ENCODE peak calls at places on chromosomes 5 and 9, in ten cellular contexts. I is CD8-positive, alpha-beta memory T cell; K is fibroblast of pulmonary artery; O is epithelial cell of esophagus; U is PC-9; V is GM12865; T is heart left ventricle; A is astrocyte; W is lower leg skin; R is adrenal gland. X is an unnamed sample.

GRCh38 chr9:18684608-18685317 is 210.8 kb downstream of the ADAMTSL1 start:
- DNase-seq in A (no peak), R (no peak), K (no peak), U (no peak), O (no peak), V (no peak), T (no peak), W (no peak), I (no peak), X (no peak)

GRCh38 chr9:4127873-4128272 is 172.0 kb downstream of the GLIS3 start:
- DNase-seq in U (no peak), R (no peak), O (no peak), T (no peak), A (no peak), W (no peak), I (no peak), K (no peak), V (no peak), X (no peak)

GRCh38 chr9:111301195-111301594 is 28.8 kb downstream of the OR2K2 start:
- DNase-seq in I (no peak), R (no peak), U (no peak), V (no peak), W (no peak), K (peak), T (no peak), O (peak), A (peak), X (peak)

GRCh38 chr5:37838152-37838932 is 1.5 kb downstream of the GDNF start:
- DNase-seq in I (no peak), K (peak), O (no peak), T (no peak), V (no peak), W (no peak), A (no peak), R (no peak), U (no peak), X (no peak)

GRCh38 chr9:110476251-110476650 is 103.3 kb downstream of the SVEP1 start:
- DNase-seq in U (no peak), V (no peak), K (no peak), T (no peak), A (no peak), I (no peak), R (no peak), O (no peak), W (no peak), X (no peak)

GRCh38 chr5:10656176-10656830 is 92.4 kb downstream of the ANKRD33B start:
- DNase-seq in I (no peak), A (no peak), K (no peak), T (no peak), W (peak), R (no peak), U (no peak), O (peak), V (no peak), X (no peak)

GRCh38 chr5:149439899-149440655 is 61.0 kb upstream of the IL17B start:
- DNase-seq in W (no peak), O (peak), R (no peak), K (peak), A (peak), V (no peak), I (no peak), U (peak), T (peak), X (peak)

GRCh38 chr9:136799079-136799853 is 3.1 kb downstream of the CCDC183 start:
- DNase-seq in V (no peak), T (no peak), A (no peak), I (no peak), R (no peak), W (no peak), O (peak), K (no peak), U (no peak), X (no peak)

GRCh38 chr5:35926389-35927051 is 11.9 kb downstream of the CAPSL start:
- DNase-seq in I (peak), K (peak), A (peak), V (peak), W (no peak), U (peak), T (peak), R (peak), O (peak), X (peak)

GRCh38 chr5:38157024-38157423 is 101.3 kb upstream of the EGFLAM start:
- DNase-seq in T (no peak), O (peak), K (no peak), R (no peak), U (no peak), W (no peak), I (no peak), V (no peak), A (no peak), X (no peak)

GRCh38 chr9:117929873-117930272 is 225.7 kb downstream of the TLR4 start:
- DNase-seq in I (no peak), A (no peak), W (no peak), V (no peak), R (no peak), O (no peak), U (no peak), K (no peak), T (no peak), X (peak)

GRCh38 chr9:72627147-72627546 is 105.7 kb downstream of the TMC1 start:
- DNase-seq in I (no peak), R (no peak), T (no peak), V (no peak), W (no peak), U (no peak), K (no peak), O (no peak), A (no peak), X (no peak)

GRCh38 chr5:133896446-133896845 is 72.0 kb downstream of the C5orf15 start:
- DNase-seq in I (no peak), R (no peak), A (no peak), O (no peak), K (no peak), W (no peak), T (no peak), U (no peak), V (no peak), X (no peak)

GRCh38 chr9:100587375-100587774 is 9.5 kb downstream of the CAVIN4 start:
- DNase-seq in K (peak), V (no peak), I (no peak), A (peak), U (peak), T (no peak), W (no peak), R (no peak), O (no peak), X (peak)

GRCh38 chr5:142201471-142201887 is 92.9 kb downstream of the NDFIP1 start:
- DNase-seq in A (peak), T (no peak), U (no peak), O (peak), K (peak), V (no peak), W (no peak), I (no peak), R (no peak), X (no peak)

GRCh38 chr5:15690611-15691010 is 190.6 kb downstream of the FBXL7 start:
- DNase-seq in T (no peak), V (no peak), R (no peak), I (no peak), A (peak), K (peak), W (no peak), U (no peak), O (no peak), X (no peak)

GRCh38 chr5:27414099-27414498 is 375.7 kb upstream of the CDH9 start:
- DNase-seq in T (no peak), I (no peak), W (no peak), R (no peak), A (no peak), K (no peak), V (no peak), O (no peak), U (no peak), X (no peak)

GRCh38 chr9:83027153-83027867 is 35.6 kb downstream of the RASEF start:
- DNase-seq in K (peak), U (peak), V (no peak), W (no peak), A (peak), R (no peak), O (peak), I (no peak), T (no peak), X (peak)

GRCh38 chr5:107272954-107273353 is 397.8 kb downstream of the EFNA5 start:
- DNase-seq in O (peak), R (no peak), A (peak), T (no peak), V (no peak), K (peak), W (no peak), I (no peak), U (no peak), X (no peak)

GRCh38 chr5:177442066-177442836 is 4.4 kb upstream of the PRR7 start:
- DNase-seq in U (no peak), I (no peak), A (no peak), T (no peak), V (no peak), R (no peak), O (no peak), W (no peak), K (no peak), X (no peak)

GRCh38 chr5:142143878-142144277 is 35.3 kb downstream of the NDFIP1 start:
- DNase-seq in I (no peak), R (no peak), K (peak), W (no peak), O (peak), A (no peak), T (no peak), V (peak), U (no peak), X (no peak)

GRCh38 chr9:114076237-114077161 is 1.6 kb downstream of the AMBP start:
- DNase-seq in I (no peak), R (no peak), V (no peak), W (no peak), T (no peak), U (no peak), O (no peak), K (no peak), A (no peak), X (no peak)

GRCh38 chr9:89526667-89527066 is 28.8 kb upstream of the SEMA4D start:
- DNase-seq in K (no peak), V (no peak), W (no peak), T (no peak), O (no peak), A (no peak), U (no peak), I (no peak), R (no peak), X (no peak)

GRCh38 chr9:89522979-89523305 is 25.0 kb upstream of the SEMA4D start:
- DNase-seq in T (no peak), K (no peak), I (no peak), O (no peak), V (no peak), U (no peak), W (no peak), R (no peak), A (no peak), X (no peak)

GRCh38 chr9:89523948-89524347 is 26.0 kb upstream of the SEMA4D start:
- DNase-seq in V (peak), A (no peak), W (no peak), U (no peak), O (no peak), R (no peak), T (no peak), K (no peak), I (peak), X (no peak)

GRCh38 chr9:89525673-89526374 is 27.9 kb upstream of the SEMA4D start:
- DNase-seq in I (no peak), T (no peak), A (no peak), W (no peak), O (no peak), U (no peak), K (no peak), R (no peak), V (no peak), X (no peak)

GRCh38 chr9:89524888-89525385 is 27.0 kb upstream of the SEMA4D start:
- DNase-seq in V (no peak), O (no peak), W (no peak), T (no peak), A (no peak), I (no peak), U (no peak), K (no peak), R (no peak), X (no peak)
- H3K4me3 ChIP-seq in V (no peak), O (no peak), W (no peak), T (no peak), A (no peak), I (peak), U (no peak), K (no peak), R (no peak), X (no peak)

GRCh38 chr9:108207611-108208051 is 648.2 kb downstream of the ACTL7B start:
- DNase-seq in K (no peak), T (no peak), R (no peak), W (no peak), I (no peak), V (no peak), O (no peak), A (no peak), U (no peak), X (no peak)
- H3K4me3 ChIP-seq in K (no peak), T (no peak), R (no peak), W (no peak), I (no peak), V (no peak), O (no peak), A (no peak), U (no peak), X (no peak)

GRCh38 chr9:86481466-86481865 is 127.3 kb upstream of the TUT7 start:
- DNase-seq in K (no peak), A (no peak), U (no peak), V (no peak), O (no peak), T (no peak), R (no peak), I (no peak), W (no peak), X (no peak)
- H3K4me3 ChIP-seq in K (no peak), A (no peak), U (no peak), V (no peak), O (no peak), T (no peak), R (no peak), I (no peak), W (no peak), X (no peak)

GRCh38 chr9:106921989-106922388 is 59.0 kb downstream of the ZNF462 start:
- DNase-seq in O (no peak), T (no peak), R (no peak), K (peak), U (no peak), V (no peak), W (no peak), I (no peak), A (peak), X (no peak)

GRCh38 chr9:106920701-106921283 is 57.8 kb downstream of the ZNF462 start:
- DNase-seq in U (peak), I (no peak), W (no peak), O (peak), T (peak), K (peak), V (no peak), A (peak), R (peak), X (peak)

GRCh38 chr9:106920091-106920490 is 57.1 kb downstream of the ZNF462 start:
- DNase-seq in T (no peak), A (no peak), K (no peak), W (no peak), V (no peak), U (no peak), R (no peak), O (no peak), I (no peak), X (no peak)

GRCh38 chr9:106918825-106919509 is 56.0 kb downstream of the ZNF462 start:
- DNase-seq in K (no peak), R (no peak), I (no peak), T (no peak), V (no peak), O (no peak), U (no peak), A (no peak), W (no peak), X (no peak)

GRCh38 chr9:106921341-106921899 is 58.5 kb downstream of the ZNF462 start:
- DNase-seq in I (no peak), W (no peak), R (peak), O (peak), U (peak), V (no peak), T (peak), A (peak), K (peak), X (peak)
- H3K4me3 ChIP-seq in I (no peak), W (no peak), R (peak), O (no peak), U (no peak), V (no peak), T (peak), A (peak), K (no peak), X (no peak)

GRCh38 chr5:28855631-28856030 is 1817.2 kb upstream of the CDH9 start:
- DNase-seq in K (no peak), O (peak), U (no peak), T (no peak), R (no peak), V (no peak), A (no peak), I (no peak), W (no peak), X (no peak)
- H3K4me3 ChIP-seq in K (no peak), O (no peak), U (no peak), T (no peak), R (no peak), V (no peak), A (no peak), I (no peak), W (no peak), X (no peak)

DNA sequence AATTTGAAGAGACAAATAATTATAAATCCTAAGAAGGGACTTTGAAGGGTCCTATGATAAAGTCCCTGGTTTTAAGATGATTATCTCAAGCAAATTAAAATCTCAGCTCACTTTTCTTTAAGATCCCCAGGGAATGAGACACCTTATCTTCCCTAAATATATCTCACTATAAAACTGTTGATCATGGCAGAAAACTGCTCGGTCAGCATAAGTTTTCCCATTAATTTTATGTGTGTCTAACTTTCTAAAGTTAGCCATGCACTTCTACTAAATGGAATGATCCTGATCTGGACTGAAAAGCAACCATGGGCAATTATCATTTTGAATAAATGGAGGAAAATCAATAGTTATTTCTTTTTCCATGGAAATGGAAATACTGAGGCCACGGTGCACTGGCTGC is 314.5 kb downstream of the TRPM3 start:
- DNase-seq in V (no peak), A (no peak), K (no peak), R (no peak), I (no peak), W (no peak), O (no peak), T (no peak), U (no peak), X (no peak)
- H3K4me3 ChIP-seq in V (no peak), A (no peak), K (no peak), R (no peak), I (no peak), W (no peak), O (no peak), T (no peak), U (no peak), X (no peak)

DNA sequence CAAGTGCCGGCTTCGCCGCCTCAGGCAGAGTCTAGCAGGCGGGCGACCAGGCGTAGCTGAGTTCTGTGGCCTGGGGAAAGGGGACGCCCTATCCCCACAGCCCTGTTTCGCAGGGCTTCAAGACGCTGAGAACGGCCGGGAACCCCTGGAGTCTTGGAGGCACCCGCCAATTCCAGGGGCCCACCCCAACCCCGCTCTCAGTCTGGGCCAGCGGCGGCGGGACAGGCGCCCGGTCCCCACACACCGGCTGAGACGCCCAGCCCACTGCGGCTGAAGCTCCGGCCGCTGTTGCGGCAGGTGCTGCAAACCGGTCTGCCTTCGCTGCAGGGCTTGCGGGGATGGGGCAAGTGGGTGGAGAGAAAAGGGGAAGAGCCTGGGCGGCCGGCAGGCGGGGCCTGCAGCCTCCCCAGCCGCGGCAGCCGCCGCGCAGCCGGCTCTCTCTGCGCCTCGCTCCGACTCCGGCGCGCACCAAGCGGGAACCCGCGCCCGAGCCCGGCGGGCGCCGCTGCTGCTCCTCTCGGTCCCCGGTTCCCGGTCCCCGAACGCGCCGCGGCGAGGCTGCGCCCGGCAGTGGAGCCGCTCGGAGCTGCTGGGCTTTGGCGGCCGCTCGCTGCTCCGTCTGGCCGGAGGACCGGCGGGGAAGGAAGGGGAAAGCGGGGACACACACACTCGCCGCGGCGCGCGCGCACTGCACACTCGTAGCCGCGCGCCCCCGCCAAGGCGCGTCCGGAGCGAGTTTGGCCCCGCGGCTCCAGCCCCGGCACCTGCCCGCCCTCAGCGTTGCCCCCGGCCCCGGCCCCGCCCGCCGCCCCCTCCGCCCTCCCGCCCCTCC is at the start of gene PIP5K1B:
- DNase-seq in R (peak), A (peak), K (peak), I (no peak), V (peak), U (peak), O (peak), W (peak), T (peak), X (peak)
- H3K4me3 ChIP-seq in R (peak), A (peak), K (peak), I (peak), V (peak), U (no peak), O (peak), W (peak), T (peak), X (peak)

GRCh38 chr9:91908293-91908623 is 41.8 kb downstream of the ROR2 start:
- DNase-seq in V (no peak), I (no peak), A (no peak), O (no peak), T (no peak), W (no peak), U (no peak), R (no peak), K (no peak), X (no peak)
- H3K4me3 ChIP-seq in V (no peak), I (no peak), A (no peak), O (no peak), T (no peak), W (no peak), U (no peak), R (no peak), K (no peak), X (no peak)

X was measured in SJSA1.